ENCODE peak calls at places on chromosomes 2 and 18, in eight cellular contexts. M, H, E, I, Z, J, T and V are unnamed samples.

GRCh38 chr2:46258937-46259781 is 38.0 kb upstream of the EPAS1 start:
- DNase-seq in M (no peak), H (no peak), E (no peak), I (no peak), Z (no peak), J (no peak), T (no peak), V (no peak)

GRCh38 chr2:26898480-26899058 is 50.6 kb downstream of the DPYSL5 start:
- DNase-seq in M (no peak), H (no peak), E (no peak), I (no peak), Z (no peak), J (peak), T (no peak), V (no peak)

GRCh38 chr2:164456599-164456998 is 164.7 kb downstream of the GRB14 start:
- DNase-seq in M (no peak), H (no peak), E (no peak), I (peak), Z (peak), J (no peak), T (no peak), V (no peak)

GRCh38 chr2:223113161-223113560 is 61.2 kb downstream of the KCNE4 start:
- DNase-seq in M (no peak), H (no peak), E (no peak), I (no peak), Z (peak), J (no peak), T (no peak), V (no peak)

GRCh38 chr2:190679391-190679790 is 30.5 kb downstream of the NAB1 start:
- DNase-seq in M (no peak), H (no peak), E (no peak), I (no peak), Z (no peak), J (no peak), T (no peak), V (no peak)

GRCh38 chr2:223010641-223011040 is 41.3 kb upstream of the KCNE4 start:
- DNase-seq in M (no peak), H (no peak), E (no peak), I (no peak), Z (peak), J (no peak), T (no peak), V (no peak)

GRCh38 chr2:205580591-205580990 is 101.7 kb upstream of the NRP2 start:
- DNase-seq in M (no peak), H (no peak), E (no peak), I (no peak), Z (peak), J (no peak), T (no peak), V (peak)

GRCh38 chr2:120802161-120802560 is 66.5 kb downstream of the GLI2 start:
- DNase-seq in M (no peak), H (no peak), E (no peak), I (no peak), Z (peak), J (no peak), T (no peak), V (no peak)

GRCh38 chr2:237967463-237967871 is 653 bp downstream of the UBE2F start:
- DNase-seq in M (no peak), H (no peak), E (peak), I (peak), Z (no peak), J (peak), T (peak), V (no peak)

GRCh38 chr2:207202645-207203044 is 36.9 kb upstream of the KLF7 start:
- DNase-seq in M (no peak), H (peak), E (no peak), I (no peak), Z (peak), J (no peak), T (no peak), V (peak)

GRCh38 chr2:66839551-66840320 is 404.8 kb downstream of the MEIS1 start:
- DNase-seq in M (no peak), H (peak), E (no peak), I (no peak), Z (peak), J (no peak), T (no peak), V (peak)

GRCh38 chr2:110773470-110773921 is 41.1 kb downstream of the ACOXL start:
- DNase-seq in M (no peak), H (no peak), E (no peak), I (peak), Z (no peak), J (peak), T (no peak), V (no peak)

GRCh38 chr2:177796644-177797415 is 275.7 kb downstream of the PDE11A start:
- DNase-seq in M (no peak), H (no peak), E (no peak), I (no peak), Z (no peak), J (no peak), T (no peak), V (no peak)

GRCh38 chr18:48902023-48902855 is 48.5 kb downstream of the SMAD7 start:
- DNase-seq in M (no peak), H (peak), E (peak), I (peak), Z (peak), J (peak), T (peak), V (peak)

GRCh38 chr2:5360081-5360480 is 332.1 kb upstream of the SOX11 start:
- DNase-seq in M (no peak), H (no peak), E (no peak), I (no peak), Z (no peak), J (no peak), T (no peak), V (no peak)

GRCh38 chr2:178225011-178225817 is 30.9 kb downstream of the OSBPL6 start:
- DNase-seq in M (no peak), H (no peak), E (no peak), I (no peak), Z (peak), J (no peak), T (no peak), V (peak)

GRCh38 chr18:12327510-12328178 is 19.6 kb downstream of the TUBB6 start:
- DNase-seq in M (peak), H (no peak), E (peak), I (peak), Z (peak), J (peak), T (peak), V (no peak)

GRCh38 chr2:121080013-121080772 is 204.8 kb downstream of the TFCP2L1 start:
- DNase-seq in M (no peak), H (peak), E (no peak), I (peak), Z (peak), J (peak), T (peak), V (no peak)

GRCh38 chr2:240225660-240226475 is 85.4 kb upstream of the OTOS start:
- DNase-seq in M (peak), H (no peak), E (no peak), I (no peak), Z (no peak), J (no peak), T (no peak), V (no peak)

GRCh38 chr2:120502761-120503160 is 156.8 kb downstream of the INHBB start:
- DNase-seq in M (no peak), H (no peak), E (no peak), I (no peak), Z (no peak), J (no peak), T (no peak), V (no peak)

GRCh38 chr2:128783193-128783671 is 464.6 kb upstream of the HS6ST1 start:
- DNase-seq in M (no peak), H (no peak), E (no peak), I (no peak), Z (no peak), J (no peak), T (no peak), V (no peak)

GRCh38 chr2:112486895-112487294 is 4.9 kb downstream of the TTL start:
- DNase-seq in M (no peak), H (no peak), E (no peak), I (no peak), Z (no peak), J (no peak), T (no peak), V (no peak)

GRCh38 chr2:185137700-185138099 is 539.4 kb downstream of the ZNF804A start:
- DNase-seq in M (no peak), H (no peak), E (no peak), I (no peak), Z (no peak), J (no peak), T (no peak), V (no peak)

GRCh38 chr18:51048190-51048589 is 18.2 kb downstream of the SMAD4 start:
- DNase-seq in M (no peak), H (no peak), E (no peak), I (no peak), Z (no peak), J (no peak), T (no peak), V (no peak)

GRCh38 chr2:90645-91312 is 44.5 kb upstream of the FAM110C start:
- DNase-seq in M (no peak), H (no peak), E (peak), I (peak), Z (no peak), J (no peak), T (no peak), V (no peak)

GRCh38 chr18:70322928-70323327 is 34.1 kb downstream of the SOCS6 start:
- DNase-seq in M (no peak), H (no peak), E (no peak), I (peak), Z (peak), J (no peak), T (peak), V (peak)

GRCh38 chr2:107635883-107636282 is 190.8 kb upstream of the RGPD4 start:
- DNase-seq in M (no peak), H (peak), E (no peak), I (no peak), Z (peak), J (no peak), T (no peak), V (no peak)

GRCh38 chr2:171347591-171348032 is 86.2 kb downstream of the METTL8 start:
- DNase-seq in M (no peak), H (peak), E (no peak), I (no peak), Z (peak), J (no peak), T (no peak), V (peak)

GRCh38 chr2:4258563-4258962 is 555.2 kb downstream of the DCDC2C start:
- DNase-seq in M (no peak), H (no peak), E (no peak), I (no peak), Z (peak), J (no peak), T (no peak), V (no peak)

GRCh38 chr2:55914786-55915185 is 8.8 kb downstream of the EFEMP1 start:
- DNase-seq in M (no peak), H (no peak), E (no peak), I (no peak), Z (no peak), J (no peak), T (no peak), V (no peak)

GRCh38 chr2:180523629-180524340 is 456.6 kb upstream of the UBE2E3 start:
- DNase-seq in M (no peak), H (peak), E (no peak), I (no peak), Z (peak), J (no peak), T (peak), V (peak)

GRCh38 chr2:145751634-145752033 is 1231.7 kb upstream of the ZEB2 start:
- DNase-seq in M (no peak), H (no peak), E (no peak), I (peak), Z (peak), J (no peak), T (no peak), V (no peak)

GRCh38 chr2:60552851-60553495 is 481 bp downstream of the BCL11A start:
- DNase-seq in M (no peak), H (no peak), E (no peak), I (no peak), Z (no peak), J (no peak), T (no peak), V (no peak)
- H3K4me3 ChIP-seq in M (no peak), H (peak), E (peak), I (no peak), Z (peak), J (peak), T (peak), V (peak)

DNA sequence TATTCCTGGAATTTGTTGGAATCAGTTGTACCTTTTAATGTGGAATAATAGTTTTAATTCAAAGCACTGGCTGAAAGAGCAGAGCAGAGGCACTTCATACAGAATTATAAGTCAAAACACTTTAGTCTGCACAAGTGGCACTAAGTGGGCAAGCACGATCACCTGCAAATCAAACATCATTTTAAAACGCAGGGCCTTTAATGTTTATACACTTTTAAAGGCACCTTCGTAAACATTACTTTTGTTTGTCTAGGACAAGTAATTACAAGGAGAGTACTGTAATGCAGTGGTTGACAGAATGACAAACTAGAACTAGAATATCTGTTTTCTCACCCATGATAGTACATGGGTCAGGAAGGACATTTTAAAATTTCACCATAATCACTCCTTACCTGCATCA is 36.4 kb downstream of the LANCL1 start:
- DNase-seq in M (no peak), H (no peak), E (no peak), I (no peak), Z (no peak), J (no peak), T (no peak), V (no peak)
- H3K4me3 ChIP-seq in M (no peak), H (no peak), E (no peak), I (no peak), Z (no peak), J (no peak), T (no peak), V (no peak)

GRCh38 chr2:234025475-234025874 is 25.0 kb upstream of the SPP2 start:
- DNase-seq in M (no peak), H (no peak), E (no peak), I (no peak), Z (no peak), J (no peak), T (no peak), V (no peak)
- H3K4me3 ChIP-seq in M (peak), H (peak), E (peak), I (no peak), Z (peak), J (peak), T (no peak), V (peak)

GRCh38 chr2:37653805-37654378 is 17.6 kb downstream of the CDC42EP3 start:
- DNase-seq in M (no peak), H (no peak), E (peak), I (peak), Z (no peak), J (peak), T (no peak), V (no peak)
- H3K4me3 ChIP-seq in M (no peak), H (no peak), E (no peak), I (no peak), Z (no peak), J (no peak), T (no peak), V (no peak)

GRCh38 chr2:197821550-197822218 is 17.3 kb downstream of the PLCL1 start:
- DNase-seq in M (no peak), H (no peak), E (no peak), I (no peak), Z (no peak), J (no peak), T (no peak), V (no peak)

GRCh38 chr2:197827618-197828017 is 23.2 kb downstream of the PLCL1 start:
- DNase-seq in M (no peak), H (no peak), E (no peak), I (no peak), Z (no peak), J (no peak), T (no peak), V (no peak)

GRCh38 chr2:197822333-197822732 is 17.9 kb downstream of the PLCL1 start:
- DNase-seq in M (no peak), H (no peak), E (no peak), I (no peak), Z (no peak), J (no peak), T (no peak), V (no peak)
- H3K4me3 ChIP-seq in M (no peak), H (no peak), E (no peak), I (no peak), Z (no peak), J (no peak), T (no peak), V (no peak)

DNA sequence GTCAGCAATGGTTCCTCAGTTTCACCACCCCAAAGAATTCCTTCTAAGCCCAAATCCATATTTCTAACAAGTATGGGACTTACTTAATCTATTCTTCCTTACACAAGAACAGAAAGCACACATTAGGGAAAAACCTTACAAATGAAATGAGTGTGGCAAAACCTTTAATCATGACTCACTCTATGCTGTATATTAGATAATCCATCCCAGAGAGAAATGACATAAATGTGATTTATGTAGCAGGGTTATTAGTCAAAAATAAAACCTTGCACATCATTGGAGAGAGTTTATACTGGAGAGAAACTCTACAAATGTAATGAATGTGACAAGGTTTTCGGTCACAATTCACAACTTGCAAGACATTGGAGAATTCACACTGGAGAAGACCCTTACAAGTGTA is 79.0 kb downstream of the RAB31 start:
- DNase-seq in M (no peak), H (no peak), E (no peak), I (no peak), Z (no peak), J (no peak), T (no peak), V (no peak)
- H3K4me3 ChIP-seq in M (no peak), H (no peak), E (no peak), I (no peak), Z (no peak), J (no peak), T (no peak), V (no peak)

GRCh38 chr2:102438578-102438977 is 15.6 kb downstream of the IL18RAP start:
- DNase-seq in M (no peak), H (no peak), E (no peak), I (no peak), Z (no peak), J (no peak), T (no peak), V (no peak)
- H3K4me3 ChIP-seq in M (no peak), H (no peak), E (no peak), I (no peak), Z (no peak), J (no peak), T (no peak), V (no peak)

GRCh38 chr2:24210106-24210455 is 35.2 kb downstream of the FAM228A start:
- DNase-seq in M (no peak), H (no peak), E (no peak), I (no peak), Z (no peak), J (no peak), T (no peak), V (no peak)
- H3K4me3 ChIP-seq in M (no peak), H (no peak), E (no peak), I (no peak), Z (no peak), J (no peak), T (no peak), V (no peak)

GRCh38 chr2:65298089-65298488 is 70.5 kb downstream of the ACTR2 start:
- DNase-seq in M (no peak), H (no peak), E (no peak), I (no peak), Z (no peak), J (no peak), T (no peak), V (no peak)

GRCh38 chr2:65299246-65299645 is 71.6 kb downstream of the ACTR2 start:
- DNase-seq in M (peak), H (no peak), E (no peak), I (no peak), Z (no peak), J (no peak), T (no peak), V (no peak)

GRCh38 chr2:65300134-65300771 is 72.6 kb downstream of the ACTR2 start:
- DNase-seq in M (no peak), H (no peak), E (peak), I (peak), Z (peak), J (peak), T (no peak), V (no peak)

GRCh38 chr2:65297544-65297943 is 69.9 kb downstream of the ACTR2 start:
- DNase-seq in M (no peak), H (no peak), E (no peak), I (no peak), Z (no peak), J (no peak), T (no peak), V (no peak)

DNA sequence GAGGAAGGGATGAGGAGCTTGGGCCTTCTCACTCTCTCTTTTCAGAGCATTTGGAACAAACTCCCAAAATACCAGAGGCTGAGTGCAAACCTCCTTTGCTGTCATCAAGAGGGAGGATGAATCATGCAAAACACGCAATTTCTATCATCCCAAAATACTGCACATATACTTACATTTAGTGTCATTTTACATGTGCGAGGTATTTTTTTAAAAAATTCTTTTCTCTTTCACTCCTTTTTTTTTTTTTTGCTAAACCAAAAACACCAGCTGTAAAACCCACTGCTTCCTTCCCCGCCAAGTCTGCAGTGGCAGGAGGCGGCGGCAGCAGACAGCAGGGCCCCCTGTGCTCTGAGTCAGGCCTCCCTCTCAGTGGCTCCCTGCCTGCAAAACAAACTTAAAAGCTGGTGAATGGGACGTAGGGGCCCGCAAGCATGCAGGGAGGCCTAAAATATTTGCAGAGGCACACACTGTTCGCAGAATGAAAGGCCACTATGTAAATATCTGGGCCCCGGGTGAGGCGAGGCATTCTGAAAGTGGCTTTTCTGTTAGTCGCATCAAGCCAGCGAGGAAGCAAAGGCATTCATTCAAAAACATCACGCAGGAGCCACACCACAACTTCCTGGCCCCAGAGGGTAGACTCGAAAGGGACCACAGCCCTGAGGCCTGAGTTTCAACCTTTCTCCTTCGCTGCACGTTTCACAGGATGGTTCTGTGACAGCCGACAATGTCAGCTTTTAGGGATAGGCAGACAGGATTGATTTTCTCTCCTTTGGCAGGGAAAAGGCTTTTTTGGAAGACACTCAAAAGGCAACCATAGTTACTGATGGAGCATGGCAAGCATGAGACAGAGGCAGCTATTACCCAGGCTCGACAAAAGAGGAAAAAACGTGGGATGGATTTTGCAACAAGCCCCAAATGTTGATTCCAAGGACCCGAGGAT is 73.4 kb downstream of the ACTR2 start:
- DNase-seq in M (peak), H (peak), E (peak), I (peak), Z (peak), J (peak), T (peak), V (no peak)
- H3K4me3 ChIP-seq in M (peak), H (peak), E (peak), I (no peak), Z (no peak), J (no peak), T (no peak), V (no peak)

GRCh38 chr2:20186078-20186854 is 38.7 kb downstream of the SDC1 start:
- DNase-seq in M (no peak), H (no peak), E (peak), I (no peak), Z (peak), J (peak), T (peak), V (peak)
- H3K4me3 ChIP-seq in M (no peak), H (no peak), E (no peak), I (no peak), Z (no peak), J (peak), T (no peak), V (no peak)